ENCODE peak calls at places on chromosomes 4 and X, in six cellular contexts. One of them, this sample, is unnamed.

GRCh38 chrX:39670281-39670680 is 427.5 kb downstream of the BCOR start:
- DNase-seq in activated CD4-positive, CD25-positive, alpha-beta regulatory T cell treated with anti-CD3 and anti-CD28 coated beads, Interleukin-2, amount 50 U/mL, for 16 hours: no peak
- DNase-seq in OCI-LY7: no peak
- DNase-seq in HFFc6: no peak
- DNase-seq in activated T-cell treated with anti-CD3 and anti-CD28 coated beads for 48 hours: no peak
- DNase-seq in brain microvascular endothelial cell: no peak
- DNase-seq in this sample: no peak

GRCh38 chr4:74223801-74224200 is 65.9 kb downstream of the MTHFD2L start:
- DNase-seq in activated CD4-positive, CD25-positive, alpha-beta regulatory T cell treated with anti-CD3 and anti-CD28 coated beads, Interleukin-2, amount 50 U/mL, for 16 hours: no peak
- DNase-seq in OCI-LY7: no peak
- DNase-seq in HFFc6: peak; percentile 46
- DNase-seq in activated T-cell treated with anti-CD3 and anti-CD28 coated beads for 48 hours: no peak
- DNase-seq in brain microvascular endothelial cell: no peak
- DNase-seq in this sample: peak; percentile 22

GRCh38 chr4:153083447-153083921 is 120.8 kb upstream of the TRIM2 start:
- DNase-seq in activated CD4-positive, CD25-positive, alpha-beta regulatory T cell treated with anti-CD3 and anti-CD28 coated beads, Interleukin-2, amount 50 U/mL, for 16 hours: no peak
- DNase-seq in OCI-LY7: peak; percentile 80
- DNase-seq in HFFc6: peak; percentile 67
- DNase-seq in activated T-cell treated with anti-CD3 and anti-CD28 coated beads for 48 hours: no peak
- DNase-seq in brain microvascular endothelial cell: peak; percentile 76
- DNase-seq in this sample: peak; percentile 82

GRCh38 chr4:16952462-16952871 is 54.0 kb upstream of the LDB2 start:
- DNase-seq in activated CD4-positive, CD25-positive, alpha-beta regulatory T cell treated with anti-CD3 and anti-CD28 coated beads, Interleukin-2, amount 50 U/mL, for 16 hours: no peak
- DNase-seq in OCI-LY7: no peak
- DNase-seq in HFFc6: no peak
- DNase-seq in activated T-cell treated with anti-CD3 and anti-CD28 coated beads for 48 hours: no peak
- DNase-seq in brain microvascular endothelial cell: no peak
- DNase-seq in this sample: peak; percentile 20

GRCh38 chr4:37765741-37766140 is 60.7 kb upstream of the PGM2 start:
- DNase-seq in activated CD4-positive, CD25-positive, alpha-beta regulatory T cell treated with anti-CD3 and anti-CD28 coated beads, Interleukin-2, amount 50 U/mL, for 16 hours: no peak
- DNase-seq in OCI-LY7: no peak
- DNase-seq in HFFc6: no peak
- DNase-seq in activated T-cell treated with anti-CD3 and anti-CD28 coated beads for 48 hours: no peak
- DNase-seq in brain microvascular endothelial cell: no peak
- DNase-seq in this sample: no peak

GRCh38 chr4:39025552-39026085 is 6.6 kb downstream of the TMEM156 start:
- DNase-seq in activated CD4-positive, CD25-positive, alpha-beta regulatory T cell treated with anti-CD3 and anti-CD28 coated beads, Interleukin-2, amount 50 U/mL, for 16 hours: no peak
- DNase-seq in OCI-LY7: peak; percentile 24
- DNase-seq in HFFc6: no peak
- DNase-seq in activated T-cell treated with anti-CD3 and anti-CD28 coated beads for 48 hours: no peak
- DNase-seq in brain microvascular endothelial cell: peak; percentile 41
- DNase-seq in this sample: no peak

GRCh38 chrX:76821276-76821675 is 393.8 kb downstream of the MAGEE1 start:
- DNase-seq in activated CD4-positive, CD25-positive, alpha-beta regulatory T cell treated with anti-CD3 and anti-CD28 coated beads, Interleukin-2, amount 50 U/mL, for 16 hours: no peak
- DNase-seq in OCI-LY7: no peak
- DNase-seq in HFFc6: no peak
- DNase-seq in activated T-cell treated with anti-CD3 and anti-CD28 coated beads for 48 hours: no peak
- DNase-seq in brain microvascular endothelial cell: no peak
- DNase-seq in this sample: no peak

GRCh38 chr4:36159208-36159607 is 85.1 kb downstream of the ARAP2 start:
- DNase-seq in activated CD4-positive, CD25-positive, alpha-beta regulatory T cell treated with anti-CD3 and anti-CD28 coated beads, Interleukin-2, amount 50 U/mL, for 16 hours: no peak
- DNase-seq in OCI-LY7: no peak
- DNase-seq in HFFc6: no peak
- DNase-seq in activated T-cell treated with anti-CD3 and anti-CD28 coated beads for 48 hours: no peak
- DNase-seq in brain microvascular endothelial cell: no peak
- DNase-seq in this sample: no peak

GRCh38 chr4:3805026-3805425 is 38.8 kb downstream of the ADRA2C start:
- DNase-seq in activated CD4-positive, CD25-positive, alpha-beta regulatory T cell treated with anti-CD3 and anti-CD28 coated beads, Interleukin-2, amount 50 U/mL, for 16 hours: no peak
- DNase-seq in OCI-LY7: no peak
- DNase-seq in HFFc6: no peak
- DNase-seq in activated T-cell treated with anti-CD3 and anti-CD28 coated beads for 48 hours: no peak
- DNase-seq in brain microvascular endothelial cell: no peak
- DNase-seq in this sample: no peak

GRCh38 chrX:118761950-118762725 is 34.7 kb downstream of the IL13RA1 start:
- DNase-seq in activated CD4-positive, CD25-positive, alpha-beta regulatory T cell treated with anti-CD3 and anti-CD28 coated beads, Interleukin-2, amount 50 U/mL, for 16 hours: no peak
- DNase-seq in OCI-LY7: no peak
- DNase-seq in HFFc6: no peak
- DNase-seq in activated T-cell treated with anti-CD3 and anti-CD28 coated beads for 48 hours: no peak
- DNase-seq in brain microvascular endothelial cell: no peak
- DNase-seq in this sample: no peak

GRCh38 chr4:169619518-169619957 is 840 bp upstream of the CLCN3 start:
- DNase-seq in activated CD4-positive, CD25-positive, alpha-beta regulatory T cell treated with anti-CD3 and anti-CD28 coated beads, Interleukin-2, amount 50 U/mL, for 16 hours: peak; percentile 44
- DNase-seq in OCI-LY7: peak; percentile 85
- DNase-seq in HFFc6: peak; percentile 52
- DNase-seq in activated T-cell treated with anti-CD3 and anti-CD28 coated beads for 48 hours: peak; percentile 18
- DNase-seq in brain microvascular endothelial cell: peak; percentile 72
- DNase-seq in this sample: peak; percentile 17

GRCh38 chrX:2434764-2435163 is 66.0 kb downstream of the DHRSX start:
- DNase-seq in activated CD4-positive, CD25-positive, alpha-beta regulatory T cell treated with anti-CD3 and anti-CD28 coated beads, Interleukin-2, amount 50 U/mL, for 16 hours: no peak
- DNase-seq in OCI-LY7: no peak
- DNase-seq in HFFc6: no peak
- DNase-seq in activated T-cell treated with anti-CD3 and anti-CD28 coated beads for 48 hours: no peak
- DNase-seq in brain microvascular endothelial cell: no peak
- DNase-seq in this sample: no peak

GRCh38 chrX:37348237-37349130 is 680 bp upstream of the PRRG1 start:
- DNase-seq in activated CD4-positive, CD25-positive, alpha-beta regulatory T cell treated with anti-CD3 and anti-CD28 coated beads, Interleukin-2, amount 50 U/mL, for 16 hours: no peak
- DNase-seq in OCI-LY7: no peak
- DNase-seq in HFFc6: no peak
- DNase-seq in activated T-cell treated with anti-CD3 and anti-CD28 coated beads for 48 hours: no peak
- DNase-seq in brain microvascular endothelial cell: no peak
- DNase-seq in this sample: no peak

GRCh38 chrX:526295-527224 is 104.0 kb upstream of the SHOX start:
- DNase-seq in activated CD4-positive, CD25-positive, alpha-beta regulatory T cell treated with anti-CD3 and anti-CD28 coated beads, Interleukin-2, amount 50 U/mL, for 16 hours: no peak
- DNase-seq in OCI-LY7: no peak
- DNase-seq in HFFc6: no peak
- DNase-seq in activated T-cell treated with anti-CD3 and anti-CD28 coated beads for 48 hours: no peak
- DNase-seq in brain microvascular endothelial cell: no peak
- DNase-seq in this sample: no peak

GRCh38 chrX:50726296-50726695 is 87.7 kb downstream of the SHROOM4 start:
- DNase-seq in activated CD4-positive, CD25-positive, alpha-beta regulatory T cell treated with anti-CD3 and anti-CD28 coated beads, Interleukin-2, amount 50 U/mL, for 16 hours: no peak
- DNase-seq in OCI-LY7: no peak
- DNase-seq in HFFc6: no peak
- DNase-seq in activated T-cell treated with anti-CD3 and anti-CD28 coated beads for 48 hours: no peak
- DNase-seq in brain microvascular endothelial cell: no peak
- DNase-seq in this sample: no peak

GRCh38 chrX:6029014-6029413 is 199.7 kb downstream of the NLGN4X start:
- DNase-seq in activated CD4-positive, CD25-positive, alpha-beta regulatory T cell treated with anti-CD3 and anti-CD28 coated beads, Interleukin-2, amount 50 U/mL, for 16 hours: no peak
- DNase-seq in OCI-LY7: no peak
- DNase-seq in HFFc6: no peak
- DNase-seq in activated T-cell treated with anti-CD3 and anti-CD28 coated beads for 48 hours: no peak
- DNase-seq in brain microvascular endothelial cell: no peak
- DNase-seq in this sample: no peak

GRCh38 chrX:98350940-98351339 is 1467.2 kb downstream of the RPA4 start:
- DNase-seq in activated CD4-positive, CD25-positive, alpha-beta regulatory T cell treated with anti-CD3 and anti-CD28 coated beads, Interleukin-2, amount 50 U/mL, for 16 hours: no peak
- DNase-seq in OCI-LY7: no peak
- DNase-seq in HFFc6: no peak
- DNase-seq in activated T-cell treated with anti-CD3 and anti-CD28 coated beads for 48 hours: no peak
- DNase-seq in brain microvascular endothelial cell: no peak
- DNase-seq in this sample: no peak

GRCh38 chr4:181659202-181659601 is 584.0 kb upstream of the TENM3 start:
- DNase-seq in activated CD4-positive, CD25-positive, alpha-beta regulatory T cell treated with anti-CD3 and anti-CD28 coated beads, Interleukin-2, amount 50 U/mL, for 16 hours: no peak
- DNase-seq in OCI-LY7: no peak
- DNase-seq in HFFc6: no peak
- DNase-seq in activated T-cell treated with anti-CD3 and anti-CD28 coated beads for 48 hours: no peak
- DNase-seq in brain microvascular endothelial cell: peak; percentile 47
- DNase-seq in this sample: no peak

GRCh38 chr4:122884504-122884903 is 37.9 kb downstream of the NUDT6 start:
- DNase-seq in activated CD4-positive, CD25-positive, alpha-beta regulatory T cell treated with anti-CD3 and anti-CD28 coated beads, Interleukin-2, amount 50 U/mL, for 16 hours: no peak
- DNase-seq in OCI-LY7: no peak
- DNase-seq in HFFc6: no peak
- DNase-seq in activated T-cell treated with anti-CD3 and anti-CD28 coated beads for 48 hours: no peak
- DNase-seq in brain microvascular endothelial cell: no peak
- DNase-seq in this sample: no peak

GRCh38 chrX:82813671-82814078 is 694.4 kb upstream of the POU3F4 start:
- DNase-seq in activated CD4-positive, CD25-positive, alpha-beta regulatory T cell treated with anti-CD3 and anti-CD28 coated beads, Interleukin-2, amount 50 U/mL, for 16 hours: no peak
- DNase-seq in OCI-LY7: no peak
- DNase-seq in HFFc6: peak; percentile 50
- DNase-seq in activated T-cell treated with anti-CD3 and anti-CD28 coated beads for 48 hours: no peak
- DNase-seq in brain microvascular endothelial cell: peak; percentile 0
- DNase-seq in this sample: peak; percentile 2

GRCh38 chrX:10190367-10190766 is 33.6 kb downstream of the CLCN4 start:
- DNase-seq in activated CD4-positive, CD25-positive, alpha-beta regulatory T cell treated with anti-CD3 and anti-CD28 coated beads, Interleukin-2, amount 50 U/mL, for 16 hours: no peak
- DNase-seq in OCI-LY7: peak; percentile 54
- DNase-seq in HFFc6: peak; percentile 55
- DNase-seq in activated T-cell treated with anti-CD3 and anti-CD28 coated beads for 48 hours: no peak
- DNase-seq in brain microvascular endothelial cell: peak; percentile 69
- DNase-seq in this sample: peak; percentile 58

GRCh38 chr4:88797725-88798124 is 100.1 kb upstream of the NAP1L5 start:
- DNase-seq in activated CD4-positive, CD25-positive, alpha-beta regulatory T cell treated with anti-CD3 and anti-CD28 coated beads, Interleukin-2, amount 50 U/mL, for 16 hours: no peak
- DNase-seq in OCI-LY7: no peak
- DNase-seq in HFFc6: no peak
- DNase-seq in activated T-cell treated with anti-CD3 and anti-CD28 coated beads for 48 hours: no peak
- DNase-seq in brain microvascular endothelial cell: no peak
- DNase-seq in this sample: no peak

GRCh38 chrX:129701624-129702069 is 37.1 kb upstream of the XPNPEP2 start:
- DNase-seq in activated CD4-positive, CD25-positive, alpha-beta regulatory T cell treated with anti-CD3 and anti-CD28 coated beads, Interleukin-2, amount 50 U/mL, for 16 hours: no peak
- DNase-seq in OCI-LY7: no peak
- DNase-seq in HFFc6: no peak
- DNase-seq in activated T-cell treated with anti-CD3 and anti-CD28 coated beads for 48 hours: no peak
- DNase-seq in brain microvascular endothelial cell: peak; percentile 6
- DNase-seq in this sample: peak; percentile 55

GRCh38 chrX:46601283-46601682 is 27.7 kb downstream of the CHST7 start:
- DNase-seq in activated CD4-positive, CD25-positive, alpha-beta regulatory T cell treated with anti-CD3 and anti-CD28 coated beads, Interleukin-2, amount 50 U/mL, for 16 hours: no peak
- DNase-seq in OCI-LY7: no peak
- DNase-seq in HFFc6: no peak
- DNase-seq in activated T-cell treated with anti-CD3 and anti-CD28 coated beads for 48 hours: no peak
- DNase-seq in brain microvascular endothelial cell: peak; percentile 23
- DNase-seq in this sample: peak; percentile 7

GRCh38 chrX:40175416-40176255 is 77.9 kb upstream of the BCOR start:
- DNase-seq in activated CD4-positive, CD25-positive, alpha-beta regulatory T cell treated with anti-CD3 and anti-CD28 coated beads, Interleukin-2, amount 50 U/mL, for 16 hours: peak; percentile 46
- DNase-seq in OCI-LY7: peak; percentile 88
- DNase-seq in HFFc6: peak; percentile 20
- DNase-seq in activated T-cell treated with anti-CD3 and anti-CD28 coated beads for 48 hours: peak; percentile 70
- DNase-seq in brain microvascular endothelial cell: no peak
- DNase-seq in this sample: peak; percentile 21

GRCh38 chr4:169070071-169070894 is 60.2 kb upstream of the CBR4 start:
- DNase-seq in activated CD4-positive, CD25-positive, alpha-beta regulatory T cell treated with anti-CD3 and anti-CD28 coated beads, Interleukin-2, amount 50 U/mL, for 16 hours: no peak
- DNase-seq in OCI-LY7: no peak
- DNase-seq in HFFc6: peak; percentile 97
- DNase-seq in activated T-cell treated with anti-CD3 and anti-CD28 coated beads for 48 hours: no peak
- DNase-seq in brain microvascular endothelial cell: peak; percentile 95
- DNase-seq in this sample: peak; percentile 88

This sample was measured in AG08395.